ENCODE peak calls at places on chromosomes 4 and X, in five cellular contexts. One of them, this sample, is unnamed. For H4K20me1, the result is how much of the 10 kb centered on the place peaks cover.

GRCh38 chr4:71404049-71404448 is 65.2 kb downstream of the SLC4A4 start:
- DNase-seq in GM23338: no peak
- DNase-seq in PC-9: no peak
- DNase-seq in mammary epithelial cell: no peak
- DNase-seq in neural progenitor cell: no peak
- DNase-seq in this sample: peak

GRCh38 chr4:165621983-165622382 is 243.2 kb downstream of the CPE start:
- DNase-seq in neural progenitor cell: no peak
- DNase-seq in GM23338: no peak
- DNase-seq in mammary epithelial cell: peak
- DNase-seq in PC-9: no peak
- DNase-seq in this sample: peak

GRCh38 chr4:99986792-99987191 is 36.7 kb upstream of the H2AZ1 start:
- DNase-seq in PC-9: no peak
- DNase-seq in neural progenitor cell: no peak
- DNase-seq in mammary epithelial cell: no peak
- DNase-seq in GM23338: no peak
- DNase-seq in this sample: no peak

GRCh38 chrX:41491267-41492004 is 44.3 kb downstream of the NYX start:
- DNase-seq in PC-9: peak
- DNase-seq in neural progenitor cell: peak
- DNase-seq in mammary epithelial cell: peak
- DNase-seq in GM23338: peak
- DNase-seq in this sample: peak

GRCh38 chr4:180664766-180665368 is 1578.3 kb upstream of the TENM3 start:
- DNase-seq in neural progenitor cell: peak
- DNase-seq in mammary epithelial cell: peak
- DNase-seq in PC-9: peak
- DNase-seq in GM23338: peak
- DNase-seq in this sample: peak

GRCh38 chr4:169253087-169253675 is 17.6 kb downstream of the SH3RF1 start:
- DNase-seq in neural progenitor cell: no peak
- DNase-seq in GM23338: no peak
- DNase-seq in mammary epithelial cell: no peak
- DNase-seq in PC-9: no peak
- DNase-seq in this sample: no peak

GRCh38 chr4:11471613-11472012 is 42.9 kb upstream of the HS3ST1 start:
- DNase-seq in PC-9: no peak
- DNase-seq in mammary epithelial cell: no peak
- DNase-seq in neural progenitor cell: no peak
- DNase-seq in GM23338: no peak
- DNase-seq in this sample: no peak

GRCh38 chr4:62544428-62544827 is 1344.3 kb downstream of the ADGRL3 start:
- DNase-seq in GM23338: no peak
- DNase-seq in mammary epithelial cell: peak
- DNase-seq in PC-9: no peak
- DNase-seq in neural progenitor cell: no peak
- DNase-seq in this sample: peak

GRCh38 chr4:108144451-108144850 is 24.3 kb downstream of the LEF1 start:
- DNase-seq in GM23338: no peak
- DNase-seq in mammary epithelial cell: no peak
- DNase-seq in neural progenitor cell: no peak
- DNase-seq in PC-9: no peak
- DNase-seq in this sample: no peak
- H4K20me1 ChIP-seq in GM23338: under half
- H4K20me1 ChIP-seq in mammary epithelial cell: under half
- H4K20me1 ChIP-seq in neural progenitor cell: under half
- H4K20me1 ChIP-seq in PC-9: under half
- H4K20me1 ChIP-seq in this sample: under half

GRCh38 chr4:84952004-84952403 is 14.5 kb downstream of the WDFY3 start:
- DNase-seq in PC-9: peak
- DNase-seq in mammary epithelial cell: peak
- DNase-seq in GM23338: no peak
- DNase-seq in neural progenitor cell: no peak
- DNase-seq in this sample: peak

GRCh38 chr4:84952776-84953175 is 13.7 kb downstream of the WDFY3 start:
- DNase-seq in neural progenitor cell: no peak
- DNase-seq in PC-9: peak
- DNase-seq in GM23338: no peak
- DNase-seq in mammary epithelial cell: peak
- DNase-seq in this sample: no peak

GRCh38 chr4:84956014-84956413 is 10.5 kb downstream of the WDFY3 start:
- DNase-seq in PC-9: no peak
- DNase-seq in neural progenitor cell: no peak
- DNase-seq in mammary epithelial cell: peak
- DNase-seq in GM23338: no peak
- DNase-seq in this sample: no peak

GRCh38 chr4:84957509-84958420 is 8.7 kb downstream of the WDFY3 start:
- DNase-seq in PC-9: no peak
- DNase-seq in GM23338: no peak
- DNase-seq in mammary epithelial cell: no peak
- DNase-seq in neural progenitor cell: no peak
- DNase-seq in this sample: no peak

GRCh38 chr4:84955168-84955567 is 11.3 kb downstream of the WDFY3 start:
- DNase-seq in mammary epithelial cell: peak
- DNase-seq in neural progenitor cell: no peak
- DNase-seq in GM23338: no peak
- DNase-seq in PC-9: no peak
- DNase-seq in this sample: no peak
- H4K20me1 ChIP-seq in mammary epithelial cell: under half
- H4K20me1 ChIP-seq in neural progenitor cell: half or more
- H4K20me1 ChIP-seq in GM23338: under half
- H4K20me1 ChIP-seq in PC-9: under half
- H4K20me1 ChIP-seq in this sample: under half

GRCh38 chr4:133389029-133389428 is 239.9 kb downstream of the PCDH10 start:
- DNase-seq in GM23338: no peak
- DNase-seq in neural progenitor cell: no peak
- DNase-seq in mammary epithelial cell: no peak
- DNase-seq in PC-9: no peak
- DNase-seq in this sample: no peak
- H4K20me1 ChIP-seq in GM23338: under half
- H4K20me1 ChIP-seq in neural progenitor cell: under half
- H4K20me1 ChIP-seq in mammary epithelial cell: under half
- H4K20me1 ChIP-seq in PC-9: under half
- H4K20me1 ChIP-seq in this sample: under half

GRCh38 chrX:40083120-40083978 is 14.4 kb downstream of the BCOR start:
- DNase-seq in neural progenitor cell: peak
- DNase-seq in GM23338: peak
- DNase-seq in mammary epithelial cell: peak
- DNase-seq in PC-9: no peak
- DNase-seq in this sample: peak
- H4K20me1 ChIP-seq in neural progenitor cell: half or more
- H4K20me1 ChIP-seq in GM23338: under half
- H4K20me1 ChIP-seq in mammary epithelial cell: under half
- H4K20me1 ChIP-seq in PC-9: under half
- H4K20me1 ChIP-seq in this sample: under half

GRCh38 chr4:102505708-102506107 is 4.5 kb downstream of the NFKB1 start:
- DNase-seq in neural progenitor cell: no peak
- DNase-seq in GM23338: no peak
- DNase-seq in PC-9: no peak
- DNase-seq in mammary epithelial cell: no peak
- DNase-seq in this sample: no peak
- H4K20me1 ChIP-seq in neural progenitor cell: under half
- H4K20me1 ChIP-seq in GM23338: under half
- H4K20me1 ChIP-seq in PC-9: under half
- H4K20me1 ChIP-seq in mammary epithelial cell: under half
- H4K20me1 ChIP-seq in this sample: under half

This sample was measured in PC-3.